ENCODE peak calls at places on chromosomes 3 and 15, in ten cellular contexts. B is upper lobe of right lung; O is hepatocyte; W is Peyer's patch; P is CD8-positive, alpha-beta T cell; U is endodermal cell; G is body of pancreas; Y is lower lobe of right lung; D is BJ; H is suprapubic skin. I is an unnamed sample. For H3K27me3, the result is how much of the 10 kb centered on the place peaks cover.

GRCh38 chr3:108664266-108664665 is 74.7 kb downstream of the DZIP3 start:
- DNase-seq in B (no peak), O (no peak), W (no peak), P (no peak), U (no peak), G (no peak), Y (no peak), D (no peak), H (no peak), I (no peak)

GRCh38 chr3:25153561-25153960 is 274.5 kb upstream of the RARB start:
- DNase-seq in B (no peak), O (no peak), W (no peak), P (no peak), U (no peak), G (no peak), Y (no peak), D (no peak), H (no peak), I (peak)

GRCh38 chr3:170027691-170028102 is 10.1 kb upstream of the GPR160 start:
- DNase-seq in B (no peak), O (no peak), W (no peak), P (no peak), U (no peak), G (no peak), Y (no peak), D (no peak), H (no peak), I (no peak)

GRCh38 chr15:78243491-78243941 is 9.2 kb upstream of the ACSBG1 start:
- DNase-seq in B (no peak), O (no peak), W (no peak), P (no peak), U (peak), G (peak), Y (no peak), D (no peak), H (peak), I (peak)

GRCh38 chr15:48671381-48672022 is 26.0 kb upstream of the FBN1 start:
- DNase-seq in B (no peak), O (no peak), W (no peak), P (no peak), U (no peak), G (no peak), Y (no peak), D (no peak), H (peak), I (peak)

GRCh38 chr3:28699283-28699682 is 350.7 kb upstream of the AZI2 start:
- DNase-seq in B (no peak), O (peak), W (no peak), P (no peak), U (no peak), G (peak), Y (no peak), D (no peak), H (no peak), I (peak)

GRCh38 chr3:9024341-9024740 is 61.1 kb upstream of the RAD18 start:
- DNase-seq in B (no peak), O (no peak), W (no peak), P (no peak), U (no peak), G (no peak), Y (no peak), D (no peak), H (no peak), I (no peak)

GRCh38 chr3:5016218-5017161 is 37.3 kb downstream of the BHLHE40 start:
- DNase-seq in B (no peak), O (peak), W (peak), P (peak), U (peak), G (peak), Y (peak), D (no peak), H (no peak), I (peak)

GRCh38 chr3:9098716-9099675 is 135.7 kb upstream of the RAD18 start:
- DNase-seq in B (no peak), O (peak), W (no peak), P (no peak), U (peak), G (peak), Y (no peak), D (no peak), H (no peak), I (peak)

GRCh38 chr3:184337981-184338380 is 581 bp downstream of the FAM131A start:
- DNase-seq in B (no peak), O (no peak), W (no peak), P (no peak), U (no peak), G (no peak), Y (no peak), D (no peak), H (no peak), I (no peak)

GRCh38 chr3:175837962-175838361 is 978.8 kb downstream of the NAALADL2 start:
- DNase-seq in B (no peak), O (no peak), W (no peak), P (no peak), U (no peak), G (no peak), Y (no peak), D (no peak), H (no peak), I (no peak)

GRCh38 chr15:87874896-87875661 is 381.5 kb downstream of the NTRK3 start:
- DNase-seq in B (no peak), O (peak), W (no peak), P (no peak), U (peak), G (no peak), Y (peak), D (peak), H (no peak), I (no peak)

GRCh38 chr3:88467191-88467590 is 317.4 kb downstream of the C3orf38 start:
- DNase-seq in B (no peak), O (no peak), W (no peak), P (no peak), U (peak), G (no peak), Y (no peak), D (no peak), H (no peak), I (no peak)

GRCh38 chr3:182651461-182651860 is 141.8 kb upstream of the ATP11B start:
- DNase-seq in B (no peak), O (peak), W (no peak), P (no peak), U (no peak), G (no peak), Y (no peak), D (no peak), H (no peak), I (no peak)

GRCh38 chr15:80386151-80386550 is 18.0 kb upstream of the ARNT2 start:
- DNase-seq in B (no peak), O (no peak), W (no peak), P (no peak), U (no peak), G (no peak), Y (no peak), D (no peak), H (no peak), I (no peak)

GRCh38 chr3:166085164-166085830 is 248.1 kb upstream of the BCHE start:
- DNase-seq in B (no peak), O (no peak), W (no peak), P (no peak), U (no peak), G (no peak), Y (no peak), D (no peak), H (no peak), I (peak)

GRCh38 chr3:17473761-17474160 is 268.7 kb downstream of the TBC1D5 start:
- DNase-seq in B (no peak), O (no peak), W (no peak), P (no peak), U (no peak), G (no peak), Y (no peak), D (no peak), H (no peak), I (peak)

GRCh38 chr3:139601191-139601961 is 61.8 kb upstream of the RBP1 start:
- DNase-seq in B (no peak), O (no peak), W (no peak), P (no peak), U (no peak), G (no peak), Y (no peak), D (no peak), H (no peak), I (peak)

GRCh38 chr15:60801336-60801735 is 322.4 kb upstream of the ICE2 start:
- DNase-seq in B (no peak), O (no peak), W (no peak), P (no peak), U (no peak), G (no peak), Y (no peak), D (no peak), H (no peak), I (no peak)

GRCh38 chr15:57373882-57374276 is 2.4 kb upstream of the CGNL1 start:
- DNase-seq in B (no peak), O (no peak), W (no peak), P (no peak), U (no peak), G (no peak), Y (no peak), D (no peak), H (no peak), I (no peak)

GRCh38 chr3:94413721-94414106 is 350.9 kb downstream of the NSUN3 start:
- DNase-seq in B (no peak), O (no peak), W (no peak), P (no peak), U (no peak), G (no peak), Y (no peak), D (peak), H (no peak), I (peak)

GRCh38 chr3:169552533-169552932 is 111.0 kb downstream of the MECOM start:
- DNase-seq in B (no peak), O (no peak), W (no peak), P (no peak), U (no peak), G (no peak), Y (no peak), D (no peak), H (no peak), I (peak)

GRCh38 chr3:158103956-158104338 is 2.3 kb downstream of the SHOX2 start:
- DNase-seq in B (no peak), O (no peak), W (no peak), P (no peak), U (peak), G (no peak), Y (no peak), D (no peak), H (no peak), I (no peak)

GRCh38 chr3:11755276-11755675 is 91.4 kb downstream of the TAMM41 start:
- DNase-seq in B (no peak), O (no peak), W (no peak), P (no peak), U (peak), G (no peak), Y (no peak), D (no peak), H (no peak), I (no peak)

DNA sequence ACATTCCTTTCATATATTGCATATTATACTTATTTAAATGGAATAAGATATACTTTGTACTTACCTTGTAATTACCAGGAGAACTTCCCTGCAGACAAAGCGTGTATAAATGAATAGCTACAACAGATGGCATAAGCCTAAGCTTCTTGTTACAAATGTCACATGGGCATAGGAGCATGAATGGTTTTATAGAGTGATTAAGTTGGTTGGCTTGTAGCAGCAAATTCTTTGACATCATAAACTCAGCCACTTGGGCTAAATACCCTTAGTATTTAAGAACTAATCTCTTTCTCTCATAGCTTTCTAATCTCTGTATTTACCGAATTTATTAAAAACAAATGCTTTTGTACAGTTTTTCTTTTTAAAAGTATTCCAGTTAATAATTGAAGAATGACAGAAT is at the start of gene UBAP1L:
- DNase-seq in B (no peak), O (no peak), W (no peak), P (no peak), U (no peak), G (no peak), Y (no peak), D (no peak), H (no peak), I (no peak)
- TF ChIP-seq CTCF in B (no peak), O (no peak), W (no peak), P (no peak), U (no peak), G (no peak), Y (no peak), D (no peak), H (no peak), I (no peak)

DNA sequence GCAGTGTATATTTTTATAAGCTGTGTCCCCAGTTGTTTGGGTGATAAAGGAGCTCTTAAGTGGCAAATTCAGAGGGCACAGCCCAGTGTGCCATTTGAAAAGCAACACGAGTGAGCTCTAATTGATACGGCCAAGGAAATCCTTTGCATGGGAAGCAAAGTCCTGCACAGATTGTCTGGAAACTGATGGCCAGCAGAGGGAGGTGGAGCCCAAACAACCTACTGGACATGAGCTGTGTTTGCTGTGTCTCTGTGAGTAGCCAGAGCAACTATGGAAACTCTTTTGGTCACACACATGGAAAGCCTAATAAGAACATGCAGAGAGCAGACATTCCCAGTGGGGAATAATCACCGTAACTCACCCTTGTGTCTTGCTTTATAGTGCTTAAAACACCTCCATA is 24.4 kb downstream of the ONECUT1 start:
- DNase-seq in B (no peak), O (no peak), W (no peak), P (no peak), U (peak), G (peak), Y (no peak), D (no peak), H (no peak), I (no peak)
- H3K27me3 ChIP-seq in B (under half), O (under half), W (under half), P (under half), U (under half), G (under half), Y (under half), D (under half), H (under half), I (under half)

GRCh38 chr15:51320843-51321242 is 17.6 kb downstream of the CYP19A1 start:
- DNase-seq in B (no peak), O (no peak), W (no peak), P (no peak), U (no peak), G (no peak), Y (no peak), D (no peak), H (peak), I (no peak)

GRCh38 chr15:51319539-51319938 is 18.9 kb downstream of the CYP19A1 start:
- DNase-seq in B (no peak), O (no peak), W (no peak), P (no peak), U (no peak), G (no peak), Y (no peak), D (no peak), H (no peak), I (no peak)

GRCh38 chr15:51315726-51316125 is 22.7 kb downstream of the CYP19A1 start:
- DNase-seq in B (no peak), O (no peak), W (no peak), P (no peak), U (no peak), G (no peak), Y (no peak), D (no peak), H (no peak), I (no peak)

GRCh38 chr15:51321316-51321715 is 17.1 kb downstream of the CYP19A1 start:
- DNase-seq in B (no peak), O (no peak), W (no peak), P (no peak), U (no peak), G (no peak), Y (no peak), D (no peak), H (peak), I (no peak)

DNA sequence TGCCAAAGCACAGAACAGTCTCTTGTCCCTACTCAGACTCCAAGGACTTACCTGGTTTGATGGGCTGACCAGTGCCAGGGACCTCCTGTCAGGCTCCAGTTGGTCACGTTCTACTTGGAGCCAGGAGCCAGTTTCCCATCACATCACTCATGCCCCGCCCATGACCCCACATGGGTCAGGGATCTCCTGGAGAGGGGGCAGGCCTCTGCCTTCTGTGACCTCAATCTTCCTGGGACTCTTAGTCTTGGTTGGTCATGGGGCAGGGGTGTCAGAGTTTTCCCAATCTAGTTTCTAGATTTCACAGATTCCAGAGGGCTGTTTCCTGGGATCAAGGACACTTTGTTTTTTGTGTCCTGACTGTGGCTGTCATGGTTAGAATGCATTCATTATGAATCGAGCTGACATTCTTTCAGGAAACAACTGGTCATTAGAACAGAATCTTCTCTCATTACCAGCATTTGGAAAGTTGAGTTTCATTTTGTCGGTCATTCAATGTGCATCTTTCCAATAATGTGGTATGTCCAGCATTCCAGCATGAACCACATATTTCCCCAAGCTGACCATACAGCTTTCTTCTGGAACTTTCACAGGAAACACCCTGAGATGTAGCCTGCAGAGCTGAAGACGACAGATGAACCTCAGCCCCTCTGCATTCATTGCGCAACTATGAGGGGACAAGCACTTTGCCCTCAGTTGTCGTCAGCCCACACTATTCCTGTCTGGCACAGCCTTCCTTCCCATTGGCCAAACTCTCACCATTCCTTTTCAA is 19.8 kb downstream of the CYP19A1 start:
- DNase-seq in B (no peak), O (no peak), W (no peak), P (no peak), U (no peak), G (no peak), Y (no peak), D (no peak), H (no peak), I (no peak)
- H3K4me3 ChIP-seq in B (no peak), O (no peak), W (no peak), P (no peak), U (no peak), G (no peak), Y (no peak), D (no peak), H (no peak), I (no peak)

GRCh38 chr3:178802993-178803693 is 266.9 kb downstream of the KCNMB2 start:
- DNase-seq in B (no peak), O (no peak), W (no peak), P (no peak), U (no peak), G (no peak), Y (no peak), D (no peak), H (no peak), I (peak)
- TF ChIP-seq CTCF in B (no peak), O (no peak), W (no peak), P (no peak), U (no peak), G (no peak), Y (no peak), D (no peak), H (no peak), I (no peak)

DNA sequence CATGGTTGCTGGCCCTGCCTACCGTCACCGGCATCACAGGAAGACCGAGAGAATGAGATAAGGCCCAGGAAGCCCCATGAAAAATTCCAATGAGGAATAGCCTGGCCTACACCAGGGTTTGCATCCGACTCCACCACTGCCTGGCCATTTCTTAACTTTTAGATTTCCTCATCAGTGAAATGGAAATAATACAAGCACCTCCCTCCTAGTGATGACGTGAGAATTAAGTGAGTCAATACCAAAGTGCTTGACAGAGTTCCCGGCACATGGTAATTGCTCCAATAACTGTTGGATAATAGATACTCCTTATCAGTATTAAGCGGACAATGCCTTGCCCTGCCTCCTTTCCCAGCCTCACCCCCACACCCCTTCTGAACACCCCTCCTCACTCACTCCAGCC is 105.4 kb downstream of the TLE3 start:
- DNase-seq in B (no peak), O (no peak), W (no peak), P (no peak), U (no peak), G (no peak), Y (no peak), D (no peak), H (no peak), I (no peak)
- H3K27me3 ChIP-seq in B (under half), O (under half), W (under half), P (under half), U (under half), G (under half), Y (under half), D (under half), H (under half), I (under half)

GRCh38 chr3:117488983-117489382 is 779.4 kb downstream of the TUSC7 start:
- DNase-seq in B (no peak), O (no peak), W (no peak), P (no peak), U (no peak), G (no peak), Y (no peak), D (no peak), H (no peak), I (no peak)

GRCh38 chr3:117486709-117487394 is 777.3 kb downstream of the TUSC7 start:
- DNase-seq in B (no peak), O (no peak), W (no peak), P (no peak), U (no peak), G (no peak), Y (no peak), D (no peak), H (no peak), I (no peak)

GRCh38 chr3:117485841-117486240 is 776.3 kb downstream of the TUSC7 start:
- DNase-seq in B (no peak), O (no peak), W (no peak), P (no peak), U (no peak), G (no peak), Y (no peak), D (no peak), H (no peak), I (no peak)

GRCh38 chr3:117483839-117484238 is 774.3 kb downstream of the TUSC7 start:
- DNase-seq in B (no peak), O (no peak), W (no peak), P (no peak), U (no peak), G (no peak), Y (no peak), D (no peak), H (no peak), I (no peak)

GRCh38 chr3:117489663-117490079 is 780.1 kb downstream of the TUSC7 start:
- DNase-seq in B (no peak), O (no peak), W (no peak), P (no peak), U (no peak), G (no peak), Y (no peak), D (no peak), H (no peak), I (no peak)
- H3K4me3 ChIP-seq in B (no peak), O (no peak), W (no peak), P (no peak), U (no peak), G (no peak), Y (no peak), D (no peak), H (no peak), I (no peak)

GRCh38 chr15:67556964-67557570 is 14.6 kb downstream of the MAP2K5 start:
- DNase-seq in B (no peak), O (no peak), W (no peak), P (no peak), U (no peak), G (no peak), Y (no peak), D (no peak), H (no peak), I (no peak)
- TF ChIP-seq CTCF in B (no peak), O (no peak), W (no peak), P (no peak), U (no peak), G (no peak), Y (no peak), D (no peak), H (no peak), I (no peak)

GRCh38 chr15:69953816-69954215 is 143.9 kb downstream of the TLE3 start:
- DNase-seq in B (no peak), O (no peak), W (no peak), P (no peak), U (no peak), G (no peak), Y (no peak), D (no peak), H (no peak), I (no peak)

GRCh38 chr15:69954726-69955125 is 143.0 kb downstream of the TLE3 start:
- DNase-seq in B (no peak), O (no peak), W (no peak), P (no peak), U (no peak), G (no peak), Y (no peak), D (no peak), H (no peak), I (no peak)

GRCh38 chr15:69955240-69955894 is 142.3 kb downstream of the TLE3 start:
- DNase-seq in B (no peak), O (no peak), W (no peak), P (no peak), U (no peak), G (no peak), Y (no peak), D (no peak), H (no peak), I (no peak)

GRCh38 chr15:69951511-69952209 is 146.1 kb downstream of the TLE3 start:
- DNase-seq in B (no peak), O (peak), W (no peak), P (no peak), U (no peak), G (no peak), Y (no peak), D (no peak), H (no peak), I (peak)

GRCh38 chr15:69952210-69952555 is 145.5 kb downstream of the TLE3 start:
- DNase-seq in B (no peak), O (no peak), W (no peak), P (no peak), U (no peak), G (no peak), Y (no peak), D (no peak), H (no peak), I (no peak)
- H3K27me3 ChIP-seq in B (under half), O (under half), W (under half), P (under half), U (under half), G (under half), Y (under half), D (under half), H (under half), I (under half)